ENCODE peak calls at places on chromosome 2, in nine cellular contexts. D is stimulated activated naive CD4-positive, alpha-beta T cell; R is NCI-H1694; N is NCI-H1105; B is EL; U is endothelial cell; F is HFFc6; T is stimulated activated CD4-positive, alpha-beta T cell treated with anti-CD3 and anti-CD28 coated beads, TNF-alpha, amount 100 ng/mL, for 1 hour; A is NCI-H1417. O is an unnamed sample.

GRCh38 chr2:60106836-60107529 is 446.5 kb downstream of the BCL11A start:
- DNase-seq in D (no peak), R (no peak), N (no peak), B (no peak), U (no peak), F (no peak), T (no peak), A (no peak), O (no peak)

GRCh38 chr2:42922790-42923631 is 130.6 kb upstream of the HAAO start:
- DNase-seq in D (no peak), R (no peak), N (no peak), B (peak; percentile 79), U (no peak), F (peak; percentile 86), T (no peak), A (no peak), O (no peak)

GRCh38 chr2:33287611-33288010 is 188.8 kb upstream of the RASGRP3 start:
- DNase-seq in D (no peak), R (no peak), N (no peak), B (no peak), U (no peak), F (no peak), T (no peak), A (no peak), O (no peak)

GRCh38 chr2:42925742-42926437 is 133.5 kb upstream of the HAAO start:
- DNase-seq in D (no peak), R (no peak), N (peak; percentile 15), B (no peak), U (no peak), F (no peak), T (no peak), A (no peak), O (no peak)

GRCh38 chr2:30422437-30422805 is 24.6 kb upstream of the LCLAT1 start:
- DNase-seq in D (peak; percentile 60), R (no peak), N (no peak), B (peak; percentile 50), U (no peak), F (no peak), T (peak; percentile 47), A (peak; percentile 72), O (no peak)

GRCh38 chr2:32135409-32135808 is 30.3 kb upstream of the SLC30A6 start:
- DNase-seq in D (no peak), R (peak; percentile 8), N (no peak), B (peak; percentile 86), U (no peak), F (peak; percentile 82), T (no peak), A (peak; percentile 19), O (no peak)

GRCh38 chr2:241063587-241063986 is 38.5 kb downstream of the MTERF4 start:
- DNase-seq in D (no peak), R (no peak), N (no peak), B (no peak), U (peak; percentile 3), F (no peak), T (no peak), A (peak; percentile 63), O (no peak)

GRCh38 chr2:216090369-216090786 is 8.7 kb downstream of the TMEM169 start:
- DNase-seq in D (no peak), R (no peak), N (no peak), B (no peak), U (no peak), F (peak; percentile 47), T (no peak), A (no peak), O (no peak)

GRCh38 chr2:105296017-105296611 is 33.4 kb downstream of the TGFBRAP1 start:
- DNase-seq in D (no peak), R (no peak), N (no peak), B (no peak), U (no peak), F (no peak), T (no peak), A (no peak), O (no peak)

GRCh38 chr2:11738589-11739436 is 7.6 kb upstream of the LPIN1 start:
- DNase-seq in D (no peak), R (no peak), N (no peak), B (peak; percentile 91), U (peak; percentile 55), F (peak; percentile 78), T (no peak), A (peak; percentile 55), O (no peak)

GRCh38 chr2:196112408-196113039 is 43.9 kb upstream of the DNAH7 start:
- DNase-seq in D (no peak), R (no peak), N (no peak), B (peak; percentile 86), U (no peak), F (peak; percentile 72), T (no peak), A (no peak), O (no peak)

GRCh38 chr2:233139875-233140585 is 79.9 kb downstream of the INPP5D start:
- DNase-seq in D (no peak), R (no peak), N (no peak), B (no peak), U (no peak), F (no peak), T (no peak), A (no peak), O (no peak)

GRCh38 chr2:5690718-5691658 is 1.2 kb upstream of the SOX11 start:
- DNase-seq in D (no peak), R (peak; percentile 82), N (no peak), B (no peak), U (peak; percentile 76), F (no peak), T (no peak), A (peak; percentile 97), O (peak; percentile 73)

O was measured in NCI-H2171.